ENCODE peak calls at places on chromosomes 5 and 9, in four cellular contexts. M is G401, L is H9, D is brain pericyte. W is an unnamed sample.

GRCh38 chr9:83291196-83291595 is 228.3 kb upstream of the RASEF start:
- DNase-seq in D (no peak), M (no peak), L (no peak), W (no peak)

GRCh38 chr5:1443991-1444360 is 1.3 kb downstream of the SLC6A3 start:
- DNase-seq in D (no peak), L (no peak), M (no peak), W (no peak)

GRCh38 chr5:16350816-16351215 is 114.8 kb downstream of the ZNF622 start:
- DNase-seq in D (no peak), L (no peak), M (no peak), W (no peak)

GRCh38 chr5:132074772-132075718 is 1.5 kb downstream of the CSF2 start:
- DNase-seq in M (no peak), L (no peak), D (no peak), W (no peak)

GRCh38 chr5:95093211-95093610 is 191.7 kb downstream of the MCTP1 start:
- DNase-seq in M (no peak), L (no peak), D (no peak), W (no peak)

GRCh38 chr9:23621166-23621565 is 204.9 kb downstream of the ELAVL2 start:
- DNase-seq in L (no peak), D (no peak), M (no peak), W (no peak)

GRCh38 chr5:54278979-54279717 is 31.2 kb downstream of the ARL15 start:
- DNase-seq in L (no peak), M (no peak), D (no peak), W (no peak)

GRCh38 chr5:73496984-73497457 is 1.2 kb upstream of the BTF3 start:
- DNase-seq in L (no peak), D (no peak), M (peak; percentile 35), W (no peak)

GRCh38 chr5:176391479-176391878 is 2.9 kb downstream of the HIGD2A start:
- DNase-seq in D (no peak), L (no peak), M (no peak), W (no peak)

GRCh38 chr5:81852277-81853004 is 101.5 kb upstream of the SSBP2 start:
- DNase-seq in L (peak; percentile 78), M (peak; percentile 57), D (no peak), W (no peak)

GRCh38 chr9:79224672-79225433 is 346.9 kb upstream of the TLE4 start:
- DNase-seq in D (peak; percentile 43), M (no peak), L (no peak), W (no peak)

GRCh38 chr5:167579701-167580045 is 711.8 kb upstream of the WWC1 start:
- DNase-seq in D (no peak), L (no peak), M (no peak), W (no peak)

W was measured in T-helper 17 cell.